ENCODE peak calls at places on chromosomes 16 and 17, in six cellular contexts. I is spleen, V is cardiac muscle cell, Y is H1, C is keratinocyte, F is BE2C. N is an unnamed sample.

GRCh38 chr17:21303441-21304065 is 19.0 kb downstream of the MAP2K3 start:
- DNase-seq in I (peak), V (no peak), Y (no peak), C (no peak), F (no peak), N (peak)

GRCh38 chr16:4319454-4319853 is 3.6 kb downstream of the GLIS2 start:
- DNase-seq in I (no peak), V (no peak), Y (no peak), C (no peak), F (no peak), N (no peak)

GRCh38 chr16:31250782-31251384 is 8.9 kb upstream of the ITGAM start:
- DNase-seq in I (no peak), V (no peak), Y (no peak), C (no peak), F (no peak), N (no peak)

GRCh38 chr17:40021471-40021961 is 6.3 kb downstream of the CSF3 start:
- DNase-seq in I (no peak), V (peak), Y (no peak), C (peak), F (no peak), N (no peak)

GRCh38 chr17:36198831-36199465 is 2.4 kb upstream of the CCL3L1 start:
- DNase-seq in I (no peak), V (no peak), Y (no peak), C (no peak), F (no peak), N (no peak)

GRCh38 chr17:42608692-42609181 is 437 bp downstream of the RETREG3 start:
- DNase-seq in I (no peak), V (no peak), Y (no peak), C (no peak), F (no peak), N (no peak)

GRCh38 chr17:51703364-51704341 is 443.3 kb downstream of the UTP18 start:
- DNase-seq in I (no peak), V (peak), Y (no peak), C (no peak), F (no peak), N (peak)

GRCh38 chr17:43854498-43854897 is 7.5 kb downstream of the CD300LG start:
- DNase-seq in I (no peak), V (no peak), Y (no peak), C (no peak), F (no peak), N (no peak)

GRCh38 chr16:72876221-72876620 is 171.7 kb downstream of the ZFHX3 start:
- DNase-seq in I (no peak), V (peak), Y (no peak), C (no peak), F (no peak), N (peak)

GRCh38 chr17:4852504-4853075 is 19.4 kb downstream of the MINK1 start:
- DNase-seq in I (no peak), V (peak), Y (no peak), C (no peak), F (peak), N (peak)

GRCh38 chr17:43401293-43401692 is 2.5 kb downstream of the ARL4D start:
- DNase-seq in I (no peak), V (peak), Y (no peak), C (no peak), F (peak), N (no peak)

GRCh38 chr16:19118938-19119431 is 5.2 kb downstream of the ITPRIPL2 start:
- DNase-seq in I (no peak), V (peak), Y (no peak), C (no peak), F (no peak), N (peak)

GRCh38 chr16:11740567-11740966 is 2.1 kb downstream of the TXNDC11 start:
- DNase-seq in I (no peak), V (no peak), Y (no peak), C (no peak), F (no peak), N (no peak)

GRCh38 chr17:726331-726919 is 6.0 kb upstream of the TLCD3A start:
- DNase-seq in I (no peak), V (no peak), Y (no peak), C (no peak), F (no peak), N (no peak)

GRCh38 chr17:14118951-14119350 is 49.6 kb downstream of the COX10 start:
- DNase-seq in I (no peak), V (no peak), Y (no peak), C (no peak), F (no peak), N (no peak)

GRCh38 chr17:68775338-68775737 is 174.2 kb upstream of the FAM20A start:
- DNase-seq in I (no peak), V (peak), Y (no peak), C (no peak), F (no peak), N (no peak)

GRCh38 chr16:80500116-80500859 is 40.5 kb upstream of the DYNLRB2 start:
- DNase-seq in I (no peak), V (no peak), Y (no peak), C (no peak), F (no peak), N (no peak)

GRCh38 chr17:35588196-35588920 is 1.2 kb downstream of the AP2B1 start:
- DNase-seq in I (no peak), V (peak), Y (no peak), C (peak), F (no peak), N (no peak)

GRCh38 chr16:54216268-54217187 is 70.1 kb downstream of the IRX3 start:
- DNase-seq in I (no peak), V (peak), Y (no peak), C (no peak), F (no peak), N (no peak)

GRCh38 chr16:17784073-17784472 is 313.3 kb upstream of the XYLT1 start:
- DNase-seq in I (no peak), V (no peak), Y (no peak), C (no peak), F (no peak), N (no peak)

GRCh38 chr17:41767324-41768042 is 19.0 kb downstream of the JUP start:
- DNase-seq in I (no peak), V (no peak), Y (no peak), C (no peak), F (no peak), N (no peak)

GRCh38 chr16:11327277-11328171 is 17.7 kb upstream of the RMI2 start:
- DNase-seq in I (no peak), V (peak), Y (no peak), C (no peak), F (no peak), N (no peak)

GRCh38 chr16:15973460-15973859 is 24.0 kb downstream of the ABCC1 start:
- DNase-seq in I (no peak), V (peak), Y (no peak), C (no peak), F (no peak), N (no peak)

GRCh38 chr16:16907089-16907488 is 528.1 kb downstream of the NPIPA7 start:
- DNase-seq in I (no peak), V (no peak), Y (no peak), C (no peak), F (no peak), N (no peak)

GRCh38 chr16:31080035-31080629 is 5.9 kb downstream of the ZNF646 start:
- DNase-seq in I (peak), V (no peak), Y (no peak), C (no peak), F (no peak), N (no peak)

GRCh38 chr17:81419886-81420768 is 24.9 kb downstream of the BAHCC1 start:
- DNase-seq in I (no peak), V (no peak), Y (no peak), C (no peak), F (no peak), N (no peak)

GRCh38 chr17:75604034-75604695 is 16.6 kb downstream of the MYO15B start:
- DNase-seq in I (no peak), V (no peak), Y (no peak), C (no peak), F (no peak), N (no peak)

GRCh38 chr17:48068491-48068961 is 20.4 kb downstream of the NFE2L1 start:
- DNase-seq in I (peak), V (no peak), Y (no peak), C (no peak), F (peak), N (no peak)

GRCh38 chr17:50278526-50279180 is 4.4 kb downstream of the TMEM92 start:
- DNase-seq in I (no peak), V (no peak), Y (no peak), C (no peak), F (no peak), N (no peak)

DNA sequence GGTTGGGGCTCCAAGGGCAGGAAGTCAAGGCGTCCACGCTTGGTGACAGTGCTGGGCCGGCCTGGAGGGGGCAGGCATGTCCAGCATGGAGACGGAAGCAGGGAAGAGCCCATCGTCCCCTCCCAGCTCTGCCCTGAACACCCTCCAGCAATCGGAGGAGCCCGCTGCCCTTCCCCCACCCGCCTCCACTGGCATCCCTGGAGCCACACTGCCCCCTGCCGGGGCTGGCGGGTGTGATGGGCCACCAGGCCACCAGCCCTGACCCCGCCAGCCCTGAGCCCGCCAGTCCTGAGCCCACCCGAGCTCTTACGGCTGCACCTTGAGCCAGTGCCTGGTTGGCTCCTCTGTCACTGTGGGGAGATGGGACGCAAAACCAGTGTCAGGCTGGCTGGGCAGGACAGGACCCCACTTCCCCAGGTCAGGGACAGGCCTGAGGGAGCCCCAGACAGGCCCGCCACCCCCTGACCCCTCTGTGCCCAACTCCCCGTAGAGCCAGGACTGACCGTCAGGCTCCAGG is 4.1 kb upstream of the CDH15 start:
- DNase-seq in I (peak), V (peak), Y (peak), C (no peak), F (peak), N (peak)
- TF ChIP-seq CTCF in I (peak), V (peak), Y (peak), C (peak), F (peak), N (peak)

GRCh38 chr17:8256291-8256690 is 7.2 kb downstream of the PFAS start:
- DNase-seq in I (no peak), V (no peak), Y (no peak), C (no peak), F (no peak), N (no peak)

GRCh38 chr17:8254881-8255280 is 5.8 kb downstream of the PFAS start:
- DNase-seq in I (no peak), V (no peak), Y (no peak), C (no peak), F (no peak), N (no peak)

GRCh38 chr17:8256691-8257090 is 7.6 kb downstream of the PFAS start:
- DNase-seq in I (no peak), V (no peak), Y (no peak), C (no peak), F (no peak), N (no peak)

GRCh38 chr17:8255499-8255898 is 6.4 kb downstream of the PFAS start:
- DNase-seq in I (no peak), V (no peak), Y (no peak), C (no peak), F (no peak), N (no peak)

DNA sequence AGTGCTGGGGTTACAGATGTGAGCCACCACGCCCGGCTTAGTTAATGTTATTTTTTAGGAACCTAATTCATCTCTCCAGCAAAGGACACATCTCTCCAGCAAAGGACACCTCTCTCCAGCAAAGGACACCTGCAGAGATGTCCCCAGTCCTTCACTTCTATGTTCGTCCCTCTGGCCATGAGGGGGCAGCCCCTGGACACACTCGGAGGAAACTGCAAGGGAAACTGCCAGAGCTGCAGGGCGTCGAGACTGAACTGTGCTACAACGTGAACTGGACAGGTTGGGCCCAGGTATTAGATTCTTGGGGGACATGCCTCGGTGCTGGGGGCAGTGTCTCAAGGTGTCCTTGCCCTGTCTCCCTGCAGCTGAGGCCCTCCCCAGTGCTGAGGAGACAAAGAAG is 4.7 kb downstream of the PFAS start:
- DNase-seq in I (no peak), V (peak), Y (no peak), C (no peak), F (peak), N (no peak)
- TF ChIP-seq CTCF in I (no peak), V (peak), Y (peak), C (no peak), F (peak), N (peak)

DNA sequence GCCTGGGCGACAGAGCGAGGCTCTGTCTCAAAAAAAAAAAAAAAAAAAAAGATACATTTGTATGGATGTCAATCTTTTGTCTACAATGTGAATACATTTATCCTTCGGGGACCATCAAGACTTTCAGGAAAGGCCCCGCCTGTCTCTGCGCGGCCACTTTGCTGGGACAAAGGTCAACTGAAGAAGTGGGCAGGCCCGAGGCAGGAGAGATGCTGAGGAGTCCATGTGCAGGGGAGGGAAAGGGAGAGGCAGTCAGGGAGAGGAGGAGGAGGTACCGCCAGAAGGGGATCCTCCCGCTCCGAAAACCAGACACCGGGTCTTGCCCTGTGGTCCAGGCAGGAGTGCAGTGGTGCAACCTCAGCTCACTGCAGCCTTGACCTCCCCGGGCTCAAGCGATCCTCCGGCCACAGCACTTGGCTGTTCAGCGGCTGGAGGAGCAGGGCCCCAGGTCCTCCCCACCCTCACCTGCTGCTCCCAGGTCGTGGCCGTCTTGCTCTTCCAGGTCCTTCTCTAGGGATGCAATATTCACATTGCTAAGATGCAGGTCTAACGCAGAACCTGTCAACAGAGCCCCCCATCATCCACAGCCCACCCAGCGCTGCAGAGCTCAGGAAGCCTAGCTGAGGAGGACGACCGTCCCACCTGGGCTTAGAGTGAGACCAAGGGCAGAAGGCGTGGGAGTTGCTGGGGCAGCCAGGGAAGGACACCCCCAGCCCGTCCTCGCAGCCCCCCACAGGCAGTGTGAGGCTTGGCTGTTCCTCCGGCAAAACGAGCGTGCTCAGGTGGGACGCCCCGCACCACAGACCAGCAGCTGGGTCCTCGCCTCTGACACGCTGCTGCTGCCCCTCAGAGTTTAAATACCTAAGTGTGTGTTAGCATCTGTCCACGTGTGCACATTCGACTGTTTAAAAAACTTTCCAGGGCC is 19.6 kb downstream of the GNPTG start:
- DNase-seq in I (no peak), V (no peak), Y (no peak), C (no peak), F (no peak), N (no peak)
- TF ChIP-seq CTCF in I (no peak), V (no peak), Y (no peak), C (no peak), F (no peak), N (no peak)

GRCh38 chr16:3182608-3183444 is 5.2 kb upstream of the OR1F1 start:
- DNase-seq in I (peak), V (peak), Y (no peak), C (no peak), F (peak), N (peak)
- TF ChIP-seq CTCF in I (no peak), V (peak), Y (peak), C (peak), F (peak), N (no peak)

GRCh38 chr17:17387461-17388362 is 84.5 kb downstream of the NT5M start:
- DNase-seq in I (no peak), V (no peak), Y (peak), C (peak), F (peak), N (peak)
- TF ChIP-seq CTCF in I (no peak), V (peak), Y (peak), C (peak), F (peak), N (peak)

DNA sequence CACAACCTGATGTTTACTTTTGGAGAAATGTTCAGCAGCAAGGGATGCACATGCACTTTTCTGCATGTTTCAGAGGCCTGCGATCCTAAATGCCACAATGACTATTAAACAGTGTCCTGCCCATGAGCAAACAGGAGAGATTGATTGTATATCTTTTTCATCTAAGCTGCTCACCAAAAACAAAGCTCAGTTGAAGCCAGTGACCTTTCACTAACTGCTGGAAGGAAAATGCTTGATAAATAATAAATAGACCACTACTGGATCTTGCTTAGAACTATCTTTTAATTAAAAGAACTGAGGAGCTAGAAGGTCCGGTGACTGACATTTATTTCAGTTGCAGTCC is 16.3 kb downstream of the MRPS23 start:
- DNase-seq in I (no peak), V (no peak), Y (no peak), C (no peak), F (no peak), N (no peak)
- TF ChIP-seq CTCF in I (no peak), V (no peak), Y (no peak), C (no peak), F (no peak), N (no peak)

GRCh38 chr16:5615868-5616642 is 518.5 kb upstream of the EEF2KMT start:
- DNase-seq in I (peak), V (peak), Y (peak), C (no peak), F (peak), N (peak)
- TF ChIP-seq CTCF in I (no peak), V (peak), Y (peak), C (peak), F (peak), N (peak)

GRCh38 chr17:64496348-64496785 is 487 bp downstream of the POLG2 start:
- DNase-seq in I (no peak), V (no peak), Y (no peak), C (no peak), F (no peak), N (no peak)

GRCh38 chr17:64499805-64500486 is 3.1 kb upstream of the POLG2 start:
- DNase-seq in I (no peak), V (no peak), Y (no peak), C (no peak), F (no peak), N (no peak)

GRCh38 chr17:64498308-64499203 is 1.7 kb upstream of the POLG2 start:
- DNase-seq in I (no peak), V (no peak), Y (no peak), C (no peak), F (no peak), N (no peak)

GRCh38 chr17:64496786-64497564 is at the start of gene POLG2:
- DNase-seq in I (peak), V (peak), Y (peak), C (peak), F (peak), N (peak)

DNA sequence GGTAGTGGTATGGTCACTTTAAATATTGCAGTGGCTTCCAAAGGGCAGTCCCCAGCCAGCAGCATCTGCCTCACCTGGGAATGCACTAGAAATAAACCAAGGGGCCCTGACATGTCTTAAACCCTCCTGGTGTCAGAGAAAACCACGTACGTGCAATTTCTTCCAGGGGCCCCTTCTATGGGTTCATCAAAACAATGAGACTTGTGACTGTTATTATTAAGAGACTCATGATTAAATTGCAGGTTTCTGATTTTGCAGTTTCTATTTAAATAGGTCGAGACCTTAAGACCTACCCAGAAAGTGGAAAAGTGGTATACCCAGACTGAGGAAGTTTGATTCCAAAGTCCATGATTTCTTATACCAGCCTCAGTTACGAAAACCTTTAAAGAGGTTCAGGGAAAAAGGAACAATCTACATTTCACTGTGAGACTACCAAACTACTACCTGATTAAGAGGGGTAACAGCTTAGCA is 746 bp upstream of the POLG2 start:
- DNase-seq in I (no peak), V (no peak), Y (no peak), C (no peak), F (no peak), N (no peak)
- TF ChIP-seq CTCF in I (no peak), V (no peak), Y (no peak), C (no peak), F (no peak), N (no peak)